ENCODE peak calls at places on chromosome 14, in nine cellular contexts. R, I, S, T, O, M, D, F and L are unnamed samples.
A peak's percentile ranks its signal among the peaks of the same experiment; 100 is the strongest.

GRCh38 chr14:100522616-100523021 is 64.6 kb downstream of the BEGAIN start:
- DNase-seq in R (peak; percentile 12), I (no peak), S (no peak), T (no peak), O (no peak), M (no peak), D (no peak), F (peak; percentile 70), L (no peak)

GRCh38 chr14:61638595-61639391 is 56.5 kb upstream of the HIF1A start:
- DNase-seq in R (no peak), I (no peak), S (no peak), T (no peak), O (no peak), M (no peak), D (no peak), F (no peak), L (no peak)

GRCh38 chr14:96243785-96244184 is 12.2 kb upstream of the BDKRB1 start:
- DNase-seq in R (no peak), I (no peak), S (no peak), T (no peak), O (no peak), M (no peak), D (no peak), F (no peak), L (no peak)

GRCh38 chr14:73462078-73462715 is 3.9 kb upstream of the NUMB start:
- DNase-seq in R (peak; percentile 26), I (peak; percentile 60), S (no peak), T (peak; percentile 92), O (peak; percentile 46), M (no peak), D (no peak), F (peak; percentile 83), L (peak; percentile 85)

GRCh38 chr14:42002139-42002538 is 395.5 kb downstream of the LRFN5 start:
- DNase-seq in R (no peak), I (no peak), S (no peak), T (no peak), O (no peak), M (no peak), D (no peak), F (no peak), L (no peak)

GRCh38 chr14:59465570-59466150 is 480 bp upstream of the GPR135 start:
- DNase-seq in R (no peak), I (no peak), S (no peak), T (no peak), O (no peak), M (peak; percentile 10), D (no peak), F (no peak), L (no peak)

GRCh38 chr14:44914849-44915248 is 46.9 kb downstream of the KLHL28 start:
- DNase-seq in R (no peak), I (no peak), S (no peak), T (no peak), O (no peak), M (no peak), D (no peak), F (peak; percentile 69), L (no peak)

GRCh38 chr14:104436047-104436531 is 143.5 kb upstream of the C14orf180 start:
- DNase-seq in R (no peak), I (no peak), S (no peak), T (peak; percentile 86), O (peak; percentile 43), M (no peak), D (no peak), F (peak; percentile 92), L (no peak)

GRCh38 chr14:23359722-23360447 is 5.1 kb downstream of the EFS start:
- DNase-seq in R (no peak), I (no peak), S (no peak), T (no peak), O (no peak), M (no peak), D (no peak), F (no peak), L (no peak)